ENCODE peak calls at places on chromosomes 13 and 19, in ten cellular contexts. N, O, I, B, T, U, G, V, H and Y are unnamed samples.

GRCh38 chr13:23810842-23811241 is 78.4 kb downstream of the MIPEP start:
- DNase-seq in N (no peak), O (no peak), I (no peak), B (peak; percentile 6), T (no peak), U (no peak), G (no peak), V (no peak), H (no peak), Y (no peak)

GRCh38 chr19:43465468-43466120 is at the start of gene LYPD3:
- DNase-seq in N (peak; percentile 49), O (peak; percentile 84), I (peak; percentile 30), B (peak; percentile 93), T (peak; percentile 95), U (no peak), G (no peak), V (peak; percentile 74), H (peak; percentile 18), Y (peak; percentile 84)

GRCh38 chr13:30832845-30833332 is 73.2 kb upstream of the MEDAG start:
- DNase-seq in N (peak; percentile 88), O (peak; percentile 47), I (peak; percentile 66), B (peak; percentile 92), T (peak; percentile 93), U (peak; percentile 59), G (peak; percentile 36), V (peak; percentile 83), H (peak; percentile 44), Y (peak; percentile 51)

GRCh38 chr19:54014920-54015560 is 23.6 kb downstream of the CACNG6 start:
- DNase-seq in N (no peak), O (no peak), I (no peak), B (no peak), T (no peak), U (peak; percentile 33), G (no peak), V (no peak), H (no peak), Y (no peak)

GRCh38 chr13:106331116-106331515 is 204.3 kb downstream of the EFNB2 start:
- DNase-seq in N (no peak), O (no peak), I (no peak), B (no peak), T (no peak), U (no peak), G (no peak), V (no peak), H (no peak), Y (no peak)

GRCh38 chr19:8358948-8359347 is 5.0 kb upstream of the ANGPTL4 start:
- DNase-seq in N (no peak), O (no peak), I (no peak), B (no peak), T (no peak), U (no peak), G (no peak), V (no peak), H (no peak), Y (no peak)

GRCh38 chr19:18651738-18652137 is 14.9 kb downstream of the KLHL26 start:
- DNase-seq in N (no peak), O (no peak), I (no peak), B (no peak), T (no peak), U (no peak), G (no peak), V (no peak), H (no peak), Y (no peak)

GRCh38 chr13:28321751-28322150 is 173.2 kb downstream of the FLT1 start:
- DNase-seq in N (no peak), O (no peak), I (no peak), B (no peak), T (no peak), U (no peak), G (no peak), V (no peak), H (no peak), Y (no peak)

GRCh38 chr13:108120332-108120731 is 95.0 kb downstream of the LIG4 start:
- DNase-seq in N (no peak), O (peak; percentile 36), I (no peak), B (no peak), T (no peak), U (no peak), G (no peak), V (no peak), H (no peak), Y (no peak)

GRCh38 chr19:52270266-52270885 is 989 bp downstream of the ZNF766 start:
- DNase-seq in N (no peak), O (no peak), I (no peak), B (peak; percentile 30), T (peak; percentile 6), U (peak; percentile 6), G (no peak), V (peak; percentile 19), H (no peak), Y (no peak)

GRCh38 chr19:28465317-28466086 is 747.4 kb downstream of the UQCRFS1 start:
- DNase-seq in N (no peak), O (no peak), I (no peak), B (peak; percentile 4), T (peak; percentile 51), U (no peak), G (no peak), V (no peak), H (no peak), Y (no peak)

GRCh38 chr19:1213391-1214286 is 8.1 kb downstream of the STK11 start:
- DNase-seq in N (peak; percentile 73), O (no peak), I (peak; percentile 73), B (no peak), T (peak; percentile 92), U (peak; percentile 48), G (no peak), V (peak; percentile 71), H (peak; percentile 71), Y (peak; percentile 90)

GRCh38 chr19:4516199-4516938 is 1.9 kb downstream of the PLIN4 start:
- DNase-seq in N (no peak), O (no peak), I (no peak), B (no peak), T (no peak), U (no peak), G (no peak), V (no peak), H (no peak), Y (no peak)

GRCh38 chr19:33740811-33741396 is 55.8 kb upstream of the KCTD15 start:
- DNase-seq in N (no peak), O (peak; percentile 69), I (peak; percentile 52), B (peak; percentile 53), T (peak; percentile 16), U (peak; percentile 87), G (no peak), V (peak; percentile 45), H (no peak), Y (no peak)

GRCh38 chr13:36872621-36873020 is 47.4 kb downstream of the SMAD9 start:
- DNase-seq in N (no peak), O (peak; percentile 51), I (no peak), B (no peak), T (no peak), U (peak; percentile 6), G (no peak), V (no peak), H (peak; percentile 19), Y (no peak)

GRCh38 chr19:49342291-49342721 is 7.1 kb downstream of the CD37 start:
- DNase-seq in N (no peak), O (no peak), I (no peak), B (no peak), T (no peak), U (no peak), G (no peak), V (no peak), H (no peak), Y (no peak)

GRCh38 chr19:47190167-47190727 is 40.8 kb downstream of the BBC3 start:
- DNase-seq in N (peak; percentile 90), O (no peak), I (peak; percentile 87), B (peak; percentile 87), T (peak; percentile 33), U (peak; percentile 25), G (no peak), V (peak; percentile 66), H (peak; percentile 35), Y (no peak)

GRCh38 chr19:47210689-47211316 is 20.2 kb downstream of the BBC3 start:
- DNase-seq in N (peak; percentile 87), O (peak; percentile 78), I (peak; percentile 88), B (peak; percentile 88), T (peak; percentile 54), U (peak; percentile 76), G (peak; percentile 97), V (peak; percentile 82), H (peak; percentile 35), Y (peak; percentile 77)

GRCh38 chr19:36032251-36033104 is at the start of gene CLIP3:
- DNase-seq in N (no peak), O (peak; percentile 83), I (peak; percentile 74), B (no peak), T (no peak), U (peak; percentile 85), G (no peak), V (no peak), H (peak; percentile 75), Y (no peak)
- TF ChIP-seq CTCF in N (no peak), O (no peak), I (no peak), B (no peak), T (no peak), U (no peak), G (no peak), V (no peak), H (no peak), Y (no peak)

GRCh38 chr19:58150328-58150921 is at the start of gene ZNF329:
- DNase-seq in N (peak; percentile 85), O (peak; percentile 78), I (peak; percentile 85), B (peak; percentile 97), T (peak; percentile 78), U (peak; percentile 91), G (peak; percentile 74), V (peak; percentile 82), H (peak; percentile 94), Y (peak; percentile 77)
- TF ChIP-seq CTCF in N (no peak), O (no peak), I (no peak), B (no peak), T (no peak), U (no peak), G (no peak), V (peak; percentile 10), H (no peak), Y (no peak)

GRCh38 chr13:100234524-100235136 is 145.7 kb downstream of the PCCA start:
- DNase-seq in N (no peak), O (no peak), I (peak; percentile 34), B (no peak), T (no peak), U (no peak), G (no peak), V (no peak), H (no peak), Y (no peak)
- TF ChIP-seq CTCF in N (no peak), O (no peak), I (no peak), B (no peak), T (no peak), U (no peak), G (no peak), V (no peak), H (no peak), Y (no peak)

GRCh38 chr13:96000069-96000468 is 53.1 kb downstream of the UGGT2 start:
- DNase-seq in N (no peak), O (no peak), I (no peak), B (no peak), T (no peak), U (no peak), G (no peak), V (no peak), H (no peak), Y (no peak)

DNA sequence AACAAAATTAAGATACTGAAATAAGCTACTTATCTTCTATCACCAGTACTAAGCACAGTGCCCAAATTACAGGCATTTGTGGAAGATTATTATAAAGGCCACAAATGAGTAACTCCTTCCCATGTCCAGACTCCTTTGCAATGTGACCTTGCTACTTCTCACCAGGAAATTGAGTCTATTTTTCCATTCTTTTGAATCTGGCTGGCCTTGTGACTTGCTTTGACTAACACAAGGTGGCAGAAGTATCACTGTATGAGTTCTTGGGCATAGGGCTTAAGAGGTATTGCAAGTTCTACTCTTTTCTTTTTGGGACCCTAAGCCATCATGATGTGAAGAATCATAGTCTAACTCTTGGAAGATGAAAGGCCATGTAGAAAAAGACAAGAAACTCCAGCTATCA is 49.9 kb downstream of the UGGT2 start:
- DNase-seq in N (no peak), O (no peak), I (peak; percentile 36), B (no peak), T (peak; percentile 5), U (no peak), G (no peak), V (peak; percentile 56), H (no peak), Y (no peak)
- TF ChIP-seq CTCF in N (no peak), O (peak; percentile 56), I (peak; percentile 35), B (no peak), T (no peak), U (no peak), G (no peak), V (no peak), H (no peak), Y (no peak)